ENCODE peak calls at places on chromosomes 1 and 21, in four cellular contexts. One of them, this sample, is unnamed.

GRCh38 chr1:228082975-228083870 is 715 bp downstream of the ARF1 start:
- DNase-seq in astrocyte: no peak
- DNase-seq in colonic mucosa: peak
- DNase-seq in thoracic aorta: no peak
- DNase-seq in this sample: peak

GRCh38 chr1:27074175-27074780 is 61.6 kb upstream of the TENT5B start:
- DNase-seq in astrocyte: no peak
- DNase-seq in colonic mucosa: no peak
- DNase-seq in thoracic aorta: no peak
- DNase-seq in this sample: no peak

GRCh38 chr1:15684468-15685283 is 556 bp downstream of the PLEKHM2 start:
- DNase-seq in astrocyte: no peak
- DNase-seq in colonic mucosa: peak
- DNase-seq in thoracic aorta: no peak
- DNase-seq in this sample: peak

GRCh38 chr1:220908757-220909156 is 29.5 kb downstream of the HLX start:
- DNase-seq in astrocyte: no peak
- DNase-seq in colonic mucosa: no peak
- DNase-seq in thoracic aorta: no peak
- DNase-seq in this sample: no peak

GRCh38 chr1:14217384-14217783 is 381.1 kb upstream of the KAZN start:
- DNase-seq in astrocyte: no peak
- DNase-seq in colonic mucosa: no peak
- DNase-seq in thoracic aorta: no peak
- DNase-seq in this sample: no peak

GRCh38 chr1:15948600-15949452 is 27.1 kb downstream of the ZBTB17 start:
- DNase-seq in astrocyte: peak
- DNase-seq in colonic mucosa: peak
- DNase-seq in thoracic aorta: peak
- DNase-seq in this sample: no peak

GRCh38 chr1:44698138-44698537 is 23.6 kb downstream of the ARMH1 start:
- DNase-seq in astrocyte: no peak
- DNase-seq in colonic mucosa: no peak
- DNase-seq in thoracic aorta: no peak
- DNase-seq in this sample: no peak

GRCh38 chr21:32413697-32414578 is 1.4 kb downstream of the EVA1C start:
- DNase-seq in astrocyte: peak
- DNase-seq in colonic mucosa: peak
- DNase-seq in thoracic aorta: no peak
- DNase-seq in this sample: no peak

GRCh38 chr1:150876111-150876434 is 326 bp downstream of the ARNT start:
- DNase-seq in astrocyte: peak
- DNase-seq in colonic mucosa: no peak
- DNase-seq in thoracic aorta: no peak
- DNase-seq in this sample: no peak

GRCh38 chr1:4057603-4058002 is 157.5 kb upstream of the C1orf174 start:
- DNase-seq in astrocyte: no peak
- DNase-seq in colonic mucosa: no peak
- DNase-seq in thoracic aorta: no peak
- DNase-seq in this sample: no peak

GRCh38 chr1:4055677-4055967 is 155.6 kb upstream of the C1orf174 start:
- DNase-seq in astrocyte: no peak
- DNase-seq in colonic mucosa: no peak
- DNase-seq in thoracic aorta: no peak
- DNase-seq in this sample: no peak

GRCh38 chr1:4054957-4055676 is 155.0 kb upstream of the C1orf174 start:
- DNase-seq in astrocyte: no peak
- DNase-seq in colonic mucosa: no peak
- DNase-seq in thoracic aorta: no peak
- DNase-seq in this sample: no peak

GRCh38 chr1:4056989-4057388 is 156.9 kb upstream of the C1orf174 start:
- DNase-seq in astrocyte: no peak
- DNase-seq in colonic mucosa: no peak
- DNase-seq in thoracic aorta: no peak
- DNase-seq in this sample: no peak

DNA sequence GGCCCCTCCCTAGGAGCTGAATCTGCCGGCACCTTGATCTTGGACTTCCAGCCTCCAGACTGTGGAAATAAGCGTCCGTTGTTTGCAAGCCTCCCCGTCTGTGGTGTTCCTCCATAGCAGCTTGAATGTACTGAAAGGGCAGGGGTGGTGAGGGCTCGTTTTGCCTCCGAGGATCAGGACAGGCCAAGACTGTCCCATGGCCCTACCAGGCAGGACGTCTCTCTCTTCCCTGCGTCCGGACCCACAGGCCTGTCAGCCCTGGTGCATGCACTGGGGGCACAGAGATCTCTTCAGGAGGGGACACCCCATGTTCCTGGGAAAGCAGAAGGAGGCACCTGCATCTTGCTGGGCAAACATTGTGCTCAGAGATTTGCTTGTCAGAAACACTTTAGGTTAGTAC is 156.3 kb upstream of the C1orf174 start:
- DNase-seq in astrocyte: no peak
- DNase-seq in colonic mucosa: no peak
- DNase-seq in thoracic aorta: no peak
- DNase-seq in this sample: no peak
- TF ChIP-seq CTCF in astrocyte: no peak
- TF ChIP-seq CTCF in colonic mucosa: no peak
- TF ChIP-seq CTCF in thoracic aorta: no peak
- TF ChIP-seq CTCF in this sample: no peak

GRCh38 chr1:41501581-41501980 is 17.1 kb upstream of the EDN2 start:
- DNase-seq in astrocyte: no peak
- DNase-seq in colonic mucosa: peak
- DNase-seq in thoracic aorta: no peak
- DNase-seq in this sample: no peak

GRCh38 chr1:41502912-41503311 is 18.4 kb upstream of the EDN2 start:
- DNase-seq in astrocyte: no peak
- DNase-seq in colonic mucosa: no peak
- DNase-seq in thoracic aorta: no peak
- DNase-seq in this sample: no peak

GRCh38 chr1:41500781-41501518 is 16.5 kb upstream of the EDN2 start:
- DNase-seq in astrocyte: peak
- DNase-seq in colonic mucosa: no peak
- DNase-seq in thoracic aorta: no peak
- DNase-seq in this sample: no peak

GRCh38 chr1:41504126-41505035 is 19.9 kb upstream of the EDN2 start:
- DNase-seq in astrocyte: peak
- DNase-seq in colonic mucosa: no peak
- DNase-seq in thoracic aorta: no peak
- DNase-seq in this sample: no peak

GRCh38 chr1:41503507-41504125 is 19.1 kb upstream of the EDN2 start:
- DNase-seq in astrocyte: no peak
- DNase-seq in colonic mucosa: no peak
- DNase-seq in thoracic aorta: no peak
- DNase-seq in this sample: no peak
- TF ChIP-seq CTCF in astrocyte: peak
- TF ChIP-seq CTCF in colonic mucosa: no peak
- TF ChIP-seq CTCF in thoracic aorta: no peak
- TF ChIP-seq CTCF in this sample: no peak

GRCh38 chr1:218527737-218528136 is 182.6 kb downstream of the TGFB2 start:
- DNase-seq in astrocyte: peak
- DNase-seq in colonic mucosa: no peak
- DNase-seq in thoracic aorta: no peak
- DNase-seq in this sample: no peak
- TF ChIP-seq CTCF in astrocyte: no peak
- TF ChIP-seq CTCF in colonic mucosa: no peak
- TF ChIP-seq CTCF in thoracic aorta: no peak
- TF ChIP-seq CTCF in this sample: no peak

GRCh38 chr1:154747841-154748766 is 122.0 kb downstream of the KCNN3 start:
- DNase-seq in astrocyte: no peak
- DNase-seq in colonic mucosa: no peak
- DNase-seq in thoracic aorta: no peak
- DNase-seq in this sample: no peak

GRCh38 chr1:154746620-154747299 is 123.3 kb downstream of the KCNN3 start:
- DNase-seq in astrocyte: no peak
- DNase-seq in colonic mucosa: no peak
- DNase-seq in thoracic aorta: no peak
- DNase-seq in this sample: no peak

GRCh38 chr1:154750681-154751665 is 119.1 kb downstream of the KCNN3 start:
- DNase-seq in astrocyte: no peak
- DNase-seq in colonic mucosa: no peak
- DNase-seq in thoracic aorta: no peak
- DNase-seq in this sample: peak

GRCh38 chr1:154747380-154747779 is 122.7 kb downstream of the KCNN3 start:
- DNase-seq in astrocyte: no peak
- DNase-seq in colonic mucosa: no peak
- DNase-seq in thoracic aorta: no peak
- DNase-seq in this sample: no peak

GRCh38 chr1:154749078-154749760 is 120.9 kb downstream of the KCNN3 start:
- DNase-seq in astrocyte: peak
- DNase-seq in colonic mucosa: no peak
- DNase-seq in thoracic aorta: no peak
- DNase-seq in this sample: peak
- TF ChIP-seq CTCF in astrocyte: peak
- TF ChIP-seq CTCF in colonic mucosa: no peak
- TF ChIP-seq CTCF in thoracic aorta: no peak
- TF ChIP-seq CTCF in this sample: no peak

This sample was measured in natural killer cell.